ENCODE peak calls at places on chromosomes 11 and 22, in seven cellular contexts. P is A549, R is transverse colon, N is lower leg skin, E is IMR-90, B is right lobe of liver, G is prostate gland. U is an unnamed sample.

GRCh38 chr11:85385561-85385960 is 241.6 kb downstream of the DLG2 start:
- DNase-seq in P (no peak), R (no peak), N (no peak), E (no peak), B (no peak), G (no peak), U (no peak)

GRCh38 chr11:106091480-106092123 is 14.1 kb downstream of the AASDHPPT start:
- DNase-seq in P (no peak), R (no peak), N (no peak), E (peak), B (no peak), G (no peak), U (no peak)

GRCh38 chr11:122002047-122002446 is 114.0 kb downstream of the BLID start:
- DNase-seq in P (no peak), R (no peak), N (no peak), E (no peak), B (no peak), G (no peak), U (no peak)

GRCh38 chr11:113279591-113279990 is 34.8 kb upstream of the TTC12 start:
- DNase-seq in P (no peak), R (no peak), N (no peak), E (no peak), B (no peak), G (no peak), U (no peak)

GRCh38 chr11:26231252-26231661 is 100.7 kb upstream of the ANO3 start:
- DNase-seq in P (no peak), R (no peak), N (no peak), E (peak), B (no peak), G (no peak), U (no peak)

GRCh38 chr22:20110359-20110985 is 5.4 kb upstream of the RANBP1 start:
- DNase-seq in P (no peak), R (no peak), N (no peak), E (no peak), B (no peak), G (no peak), U (no peak)

GRCh38 chr22:26589367-26589844 is 526 bp downstream of the TPST2 start:
- DNase-seq in P (no peak), R (peak), N (peak), E (peak), B (peak), G (no peak), U (peak)

GRCh38 chr11:118142809-118143208 is 9.8 kb downstream of the SCN4B start:
- DNase-seq in P (no peak), R (peak), N (peak), E (no peak), B (no peak), G (no peak), U (no peak)

GRCh38 chr22:35967046-35967397 is 61.6 kb downstream of the RBFOX2 start:
- DNase-seq in P (no peak), R (no peak), N (no peak), E (no peak), B (no peak), G (no peak), U (no peak)

GRCh38 chr22:44711701-44712100 is 9.7 kb downstream of the PRR5 start:
- DNase-seq in P (no peak), R (no peak), N (no peak), E (no peak), B (no peak), G (no peak), U (no peak)

GRCh38 chr11:5204787-5205186 is 4.3 kb upstream of the OR51V1 start:
- DNase-seq in P (peak), R (no peak), N (no peak), E (peak), B (no peak), G (no peak), U (no peak)

GRCh38 chr11:2940166-2940929 is 11.1 kb upstream of the PHLDA2 start:
- DNase-seq in P (peak), R (peak), N (no peak), E (no peak), B (peak), G (no peak), U (no peak)

GRCh38 chr22:48783821-48784266 is 1043.8 kb downstream of the BRD1 start:
- DNase-seq in P (no peak), R (no peak), N (no peak), E (no peak), B (no peak), G (no peak), U (no peak)

GRCh38 chr11:113781682-113782081 is 2.1 kb downstream of the CLDN25 start:
- DNase-seq in P (no peak), R (no peak), N (no peak), E (no peak), B (peak), G (no peak), U (no peak)

GRCh38 chr11:328012-328411 is 7.4 kb upstream of the IFITM3 start:
- DNase-seq in P (no peak), R (no peak), N (no peak), E (no peak), B (no peak), G (no peak), U (no peak)

GRCh38 chr11:44305149-44305642 is 4.7 kb downstream of the ALX4 start:
- DNase-seq in P (no peak), R (no peak), N (no peak), E (no peak), B (no peak), G (no peak), U (no peak)

GRCh38 chr11:68506908-68507307 is 46.4 kb downstream of the PPP6R3 start:
- DNase-seq in P (no peak), R (no peak), N (no peak), E (no peak), B (no peak), G (no peak), U (no peak)

GRCh38 chr11:120197254-120197891 is 13.5 kb upstream of the OAF start:
- DNase-seq in P (no peak), R (peak), N (no peak), E (no peak), B (peak), G (no peak), U (no peak)

GRCh38 chr11:78562398-78562797 is 12.3 kb downstream of the NARS2 start:
- DNase-seq in P (peak), R (no peak), N (no peak), E (peak), B (no peak), G (no peak), U (no peak)

GRCh38 chr22:24803064-24803542 is 2.9 kb upstream of the SGSM1 start:
- DNase-seq in P (peak), R (peak), N (peak), E (peak), B (no peak), G (no peak), U (peak)

GRCh38 chr22:24806663-24807001 is 621 bp downstream of the SGSM1 start:
- DNase-seq in P (no peak), R (no peak), N (no peak), E (no peak), B (no peak), G (no peak), U (no peak)

GRCh38 chr22:24809331-24809730 is 3.3 kb downstream of the SGSM1 start:
- DNase-seq in P (no peak), R (no peak), N (no peak), E (no peak), B (no peak), G (no peak), U (peak)

GRCh38 chr22:24807284-24807950 is 1.4 kb downstream of the SGSM1 start:
- DNase-seq in P (no peak), R (peak), N (no peak), E (no peak), B (no peak), G (peak), U (peak)

DNA sequence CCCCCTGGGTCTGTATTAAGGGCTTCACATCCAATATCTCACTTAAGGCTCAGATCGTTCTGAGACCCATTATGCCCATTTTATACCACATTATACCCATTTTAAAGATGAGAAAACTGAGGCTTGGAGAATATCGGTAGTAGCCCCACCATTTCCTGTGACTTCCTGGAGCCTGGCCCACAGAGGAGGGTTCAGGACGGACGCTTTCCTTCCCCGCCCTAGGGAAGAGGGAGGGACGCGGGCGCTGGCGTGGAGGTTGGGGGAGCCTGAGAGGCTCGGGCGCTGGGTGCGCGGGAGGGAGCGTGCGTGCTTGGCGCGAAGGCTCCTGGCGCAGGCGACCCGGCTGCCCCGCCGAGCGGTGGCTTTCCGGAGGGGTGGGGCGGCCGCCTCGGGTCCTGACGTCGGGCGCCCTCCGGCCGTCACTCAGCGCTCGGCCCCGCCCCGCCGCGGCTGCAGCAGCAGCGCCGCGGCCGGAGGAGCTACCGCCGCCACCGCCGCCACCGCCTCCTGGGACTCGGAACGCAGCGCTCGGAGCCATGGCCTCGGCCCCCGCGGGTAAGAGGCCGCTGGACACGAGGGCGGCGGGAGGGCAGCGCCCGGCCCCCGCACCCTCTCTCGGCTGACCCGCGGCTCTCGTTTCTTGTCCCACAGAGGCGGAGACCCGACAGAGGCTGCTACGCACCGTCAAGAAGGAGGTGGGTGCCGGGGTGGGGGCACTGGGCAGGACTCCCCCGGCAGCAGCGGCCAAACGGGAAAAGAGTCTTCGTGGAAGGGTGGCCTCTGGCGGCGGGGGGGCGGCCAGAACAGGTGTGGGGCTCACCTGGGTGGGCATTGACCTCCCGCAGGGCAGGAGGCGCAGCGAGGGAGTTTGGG is at the start of gene SGSM1:
- DNase-seq in P (peak), R (peak), N (peak), E (peak), B (peak), G (peak), U (peak)
- TF ChIP-seq POLR2A in P (peak), R (peak), N (no peak), E (no peak), B (no peak), G (peak), U (no peak)

GRCh38 chr11:103091441-103091809 is 535 bp downstream of the DCUN1D5 start:
- DNase-seq in P (peak), R (peak), N (no peak), E (peak), B (peak), G (peak), U (peak)

GRCh38 chr11:103086461-103086860 is 5.5 kb downstream of the DCUN1D5 start:
- DNase-seq in P (no peak), R (no peak), N (no peak), E (peak), B (no peak), G (no peak), U (no peak)

GRCh38 chr11:103097279-103097678 is 5.3 kb upstream of the DCUN1D5 start:
- DNase-seq in P (no peak), R (no peak), N (no peak), E (no peak), B (no peak), G (no peak), U (no peak)

GRCh38 chr11:103091024-103091423 is 936 bp downstream of the DCUN1D5 start:
- DNase-seq in P (peak), R (no peak), N (no peak), E (peak), B (no peak), G (no peak), U (no peak)

DNA sequence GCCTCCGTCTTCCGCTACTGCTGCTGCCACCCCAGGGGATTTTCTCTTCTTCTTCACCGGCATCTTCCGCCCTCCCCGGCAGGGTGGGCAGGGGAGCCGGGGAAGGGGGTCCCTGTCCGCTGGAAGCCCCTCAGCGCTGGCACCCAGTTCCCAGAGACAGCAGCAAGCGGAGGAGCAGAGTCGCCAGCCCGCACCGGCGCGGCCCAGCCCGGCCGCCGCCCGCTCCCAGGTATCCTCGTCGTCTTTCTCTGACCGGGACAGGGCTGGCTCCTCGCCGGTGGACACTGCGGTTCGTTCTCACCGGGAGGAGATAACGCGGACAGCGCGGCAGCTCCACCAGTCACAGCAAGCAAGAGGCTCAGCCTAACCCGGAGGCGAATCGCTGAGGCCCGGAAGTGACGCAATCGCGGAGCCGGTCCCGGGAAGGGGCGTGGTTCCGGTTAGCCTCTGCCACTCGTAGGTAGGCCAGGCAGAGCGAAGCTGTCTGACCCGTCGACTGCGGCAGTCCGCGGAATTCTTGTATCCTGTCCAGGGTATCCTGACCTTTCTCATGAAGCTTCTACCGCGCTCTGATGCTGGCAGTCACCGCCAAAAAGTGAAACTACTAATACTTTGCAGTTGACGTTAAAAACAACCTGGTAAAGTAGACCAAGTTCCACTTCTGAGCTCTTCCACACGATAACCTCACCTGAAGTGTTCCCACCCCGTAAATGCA is at the start of gene DCUN1D5:
- DNase-seq in P (peak), R (peak), N (peak), E (peak), B (peak), G (peak), U (peak)
- TF ChIP-seq POLR2A in P (peak), R (peak), N (no peak), E (peak), B (peak), G (peak), U (peak)

GRCh38 chr11:6618117-6619020 is 853 bp downstream of the TPP1 start:
- DNase-seq in P (no peak), R (peak), N (peak), E (peak), B (peak), G (peak), U (peak)
- TF ChIP-seq POLR2A in P (no peak), R (peak), N (no peak), E (no peak), B (no peak), G (no peak), U (no peak)

DNA sequence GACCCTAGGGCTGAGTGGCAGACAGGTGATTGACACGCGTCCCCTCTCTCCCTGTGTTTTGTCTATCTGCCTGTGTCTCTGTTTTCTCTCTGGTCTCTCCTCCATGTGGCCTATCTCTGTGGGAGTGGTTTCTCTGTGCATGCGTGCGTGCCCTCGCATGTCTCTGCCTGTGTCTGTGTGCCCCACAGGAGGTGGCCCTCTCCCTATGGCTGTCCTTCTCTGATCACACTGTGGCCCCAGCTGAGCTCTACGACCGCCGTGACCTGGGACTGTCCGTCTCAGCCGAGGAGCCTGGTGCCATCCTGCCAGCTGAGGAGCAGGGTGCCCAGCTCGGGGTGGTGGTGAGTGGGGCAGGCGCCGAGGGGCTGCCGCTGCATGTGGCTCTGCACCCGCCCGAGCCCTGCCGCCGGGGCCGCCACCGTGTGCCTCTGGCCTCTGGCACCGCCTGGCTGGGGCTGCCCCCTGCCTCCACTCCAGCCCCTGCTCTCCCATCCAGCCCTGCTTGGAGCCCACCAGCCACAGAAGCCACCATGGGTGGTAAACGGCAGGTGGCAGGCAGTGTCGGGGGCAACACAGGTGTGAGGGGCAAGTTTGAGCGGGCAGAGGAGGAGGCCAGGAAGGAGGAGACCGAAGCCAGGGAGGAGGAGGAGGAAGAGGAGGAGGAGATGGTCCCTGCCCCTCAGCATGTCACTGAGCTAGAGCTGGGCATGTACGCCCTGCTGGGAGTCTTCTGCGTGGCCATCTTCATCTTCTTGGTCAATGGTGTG is 11.6 kb downstream of the TMEM132A start:
- DNase-seq in P (no peak), R (no peak), N (no peak), E (no peak), B (no peak), G (no peak), U (no peak)
- TF ChIP-seq POLR2A in P (no peak), R (no peak), N (no peak), E (no peak), B (no peak), G (no peak), U (no peak)

GRCh38 chr22:23751441-23751996 is 607 bp upstream of the ZNF70 start:
- DNase-seq in P (no peak), R (peak), N (no peak), E (no peak), B (no peak), G (no peak), U (peak)
- TF ChIP-seq POLR2A in P (peak), R (peak), N (no peak), E (no peak), B (no peak), G (no peak), U (no peak)

DNA sequence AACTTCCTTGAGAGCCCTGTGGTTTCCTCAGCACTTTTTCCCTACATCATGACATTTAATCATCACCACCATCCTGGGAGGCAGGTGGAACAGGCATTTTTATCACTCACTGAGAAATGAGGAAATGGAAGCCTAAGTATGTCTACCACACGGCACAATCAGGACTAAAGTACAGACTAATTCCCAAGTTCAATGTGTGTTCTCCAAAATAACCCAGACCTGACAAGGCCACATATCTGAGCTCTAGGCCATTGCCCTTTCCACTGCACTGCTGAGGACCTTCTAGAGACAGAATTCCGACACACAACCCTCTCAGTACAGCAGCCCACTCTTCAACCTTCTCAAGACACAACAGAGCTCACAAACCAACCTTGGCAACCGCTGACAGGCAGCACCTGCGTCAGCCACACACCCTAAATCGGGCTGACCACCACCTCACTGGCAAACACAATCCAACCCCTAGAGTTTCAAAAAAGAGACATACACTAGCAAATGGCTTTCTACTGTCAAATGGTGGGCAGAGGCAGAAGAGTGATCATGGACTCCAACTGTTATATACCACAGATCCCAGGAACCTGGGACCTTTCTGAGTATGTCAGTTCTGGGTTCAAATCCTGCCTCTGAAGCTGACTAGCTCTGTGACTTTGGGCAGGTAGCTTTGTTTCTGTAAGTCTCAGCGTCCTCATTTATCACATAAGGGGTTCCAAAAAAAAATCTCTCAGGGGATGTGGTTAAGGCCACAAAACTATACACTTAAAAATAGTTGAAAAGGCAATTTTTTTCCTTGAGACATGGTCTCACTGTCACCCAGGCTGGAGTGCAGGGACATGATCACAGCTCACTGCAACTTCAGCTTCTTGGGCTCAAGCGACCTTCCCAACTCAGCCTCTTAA is 16.3 kb downstream of the SMCO4 start:
- DNase-seq in P (no peak), R (no peak), N (no peak), E (no peak), B (no peak), G (no peak), U (no peak)
- TF ChIP-seq POLR2A in P (no peak), R (no peak), N (no peak), E (no peak), B (no peak), G (no peak), U (no peak)